ENCODE peak calls at places on chromosomes 16 and 17, in ten cellular contexts. T, Z, W, G, X, B, N, D, A and I are unnamed samples.

GRCh38 chr17:37507108-37507507 is 17.4 kb downstream of the DUSP14 start:
- DNase-seq in A (no peak), B (no peak), T (no peak), N (no peak), W (no peak), Z (no peak), X (no peak), G (no peak), D (no peak), I (no peak)

GRCh38 chr17:3039748-3040147 is 23.7 kb downstream of the OR1D5 start:
- DNase-seq in G (no peak), X (no peak), B (no peak), A (no peak), T (no peak), N (no peak), W (no peak), Z (no peak), D (no peak), I (no peak)

GRCh38 chr17:50361561-50362480 is 11.2 kb downstream of the MRPL27 start:
- DNase-seq in W (peak), G (peak), X (no peak), T (peak), A (peak), Z (peak), D (peak), N (no peak), B (peak), I (peak)

GRCh38 chr17:50151937-50152547 is 1.6 kb upstream of the PPP1R9B start:
- DNase-seq in W (peak), A (peak), X (no peak), G (peak), D (peak), T (peak), N (peak), Z (peak), B (peak), I (peak)

GRCh38 chr16:89545831-89546574 is 14.5 kb upstream of the RPL13 start:
- DNase-seq in G (no peak), N (no peak), A (no peak), B (peak), D (no peak), T (peak), X (no peak), W (no peak), Z (no peak), I (no peak)

GRCh38 chr16:57482845-57483545 is 3.3 kb downstream of the DOK4 start:
- DNase-seq in W (peak), G (no peak), D (no peak), X (no peak), N (no peak), Z (no peak), T (no peak), B (peak), A (no peak), I (no peak)

GRCh38 chr17:35889241-35889640 is 9.1 kb upstream of the CCL5 start:
- DNase-seq in N (no peak), X (no peak), Z (no peak), T (no peak), W (no peak), B (no peak), D (no peak), G (no peak), A (no peak), I (no peak)

GRCh38 chr17:34637041-34637547 is 57.7 kb downstream of the TMEM132E start:
- DNase-seq in A (no peak), Z (no peak), W (no peak), N (no peak), B (no peak), T (no peak), D (no peak), X (no peak), G (no peak), I (no peak)

GRCh38 chr17:79887451-79887991 is 48.3 kb upstream of the CBX4 start:
- DNase-seq in Z (no peak), W (no peak), B (no peak), T (no peak), G (no peak), X (no peak), N (no peak), A (no peak), D (no peak), I (no peak)

GRCh38 chr17:77269696-77270681 is 129.2 kb downstream of the SEC14L1 start:
- DNase-seq in W (peak), A (no peak), X (no peak), Z (no peak), N (no peak), D (no peak), T (no peak), G (no peak), B (no peak), I (no peak)

GRCh38 chr16:2004795-2005517 is 4.7 kb downstream of the ZNF598 start:
- DNase-seq in T (no peak), X (no peak), N (no peak), Z (no peak), G (no peak), A (no peak), W (peak), B (no peak), D (no peak), I (no peak)

GRCh38 chr17:7497228-7497627 is 13.1 kb downstream of the POLR2A start:
- DNase-seq in W (no peak), B (no peak), N (peak), D (no peak), X (no peak), G (no peak), Z (no peak), T (no peak), A (no peak), I (no peak)

GRCh38 chr17:74117087-74117486 is 86.4 kb upstream of the RPL38 start:
- DNase-seq in Z (no peak), N (no peak), B (no peak), D (no peak), W (no peak), A (no peak), T (no peak), G (no peak), X (no peak), I (no peak)

GRCh38 chr17:9274119-9274445 is 252.8 kb downstream of the NTN1 start:
- DNase-seq in B (no peak), D (no peak), G (no peak), X (no peak), W (no peak), T (no peak), Z (no peak), N (no peak), A (no peak), I (no peak)

GRCh38 chr16:70407811-70408274 is 31.1 kb downstream of the ST3GAL2 start:
- DNase-seq in Z (no peak), T (no peak), B (no peak), G (no peak), A (no peak), D (no peak), X (no peak), N (no peak), W (no peak), I (no peak)

GRCh38 chr16:75860654-75861053 is 134.4 kb upstream of the CPHXL start:
- DNase-seq in X (no peak), D (no peak), B (no peak), G (no peak), A (no peak), T (no peak), Z (no peak), W (no peak), N (no peak), I (peak)

GRCh38 chr17:42850964-42851363 is at the start of gene AOC3:
- DNase-seq in A (peak), N (peak), G (no peak), B (no peak), W (no peak), X (no peak), Z (no peak), D (no peak), T (peak), I (no peak)

GRCh38 chr17:80190716-80191115 is 20.9 kb downstream of the CARD14 start:
- DNase-seq in Z (no peak), T (no peak), G (no peak), W (no peak), A (no peak), X (no peak), D (no peak), B (no peak), N (no peak), I (no peak)

GRCh38 chr16:2337431-2338296 is 2.9 kb downstream of the ABCA3 start:
- DNase-seq in D (no peak), T (no peak), Z (no peak), G (no peak), N (no peak), W (no peak), A (peak), X (no peak), B (no peak), I (no peak)

GRCh38 chr17:57600092-57600491 is 145.0 kb downstream of the CCDC182 start:
- DNase-seq in Z (no peak), D (no peak), T (no peak), X (no peak), N (no peak), G (no peak), B (no peak), A (no peak), W (no peak), I (no peak)

GRCh38 chr16:69087161-69087581 is 18.3 kb upstream of the HAS3 start:
- DNase-seq in W (no peak), A (no peak), G (no peak), Z (no peak), T (no peak), X (no peak), N (no peak), D (no peak), B (no peak), I (no peak)

GRCh38 chr17:48590603-48591161 is 641 bp upstream of the HOXB3 start:
- DNase-seq in N (no peak), Z (no peak), D (no peak), W (no peak), X (no peak), T (no peak), G (no peak), A (no peak), B (no peak), I (no peak)

GRCh38 chr16:78984887-78985464 is 615.6 kb downstream of the MAF start:
- DNase-seq in B (no peak), W (peak), X (no peak), D (no peak), G (no peak), T (peak), N (no peak), A (no peak), Z (no peak), I (no peak)

GRCh38 chr17:64180089-64180488 is 50.1 kb upstream of the ERN1 start:
- DNase-seq in A (no peak), N (no peak), B (no peak), X (no peak), T (no peak), W (no peak), G (no peak), Z (no peak), D (no peak), I (no peak)

GRCh38 chr17:64178011-64178825 is 48.3 kb upstream of the ERN1 start:
- DNase-seq in W (no peak), B (peak), G (no peak), Z (no peak), D (no peak), T (peak), N (no peak), A (no peak), X (no peak), I (no peak)

GRCh38 chr17:64177346-64178010 is 47.5 kb upstream of the ERN1 start:
- DNase-seq in A (no peak), G (no peak), B (no peak), W (no peak), Z (no peak), N (no peak), T (no peak), D (no peak), X (no peak), I (no peak)

GRCh38 chr17:64182325-64183012 is 52.5 kb upstream of the ERN1 start:
- DNase-seq in G (no peak), W (no peak), Z (no peak), B (no peak), N (no peak), D (no peak), T (no peak), X (no peak), A (no peak), I (no peak)

DNA sequence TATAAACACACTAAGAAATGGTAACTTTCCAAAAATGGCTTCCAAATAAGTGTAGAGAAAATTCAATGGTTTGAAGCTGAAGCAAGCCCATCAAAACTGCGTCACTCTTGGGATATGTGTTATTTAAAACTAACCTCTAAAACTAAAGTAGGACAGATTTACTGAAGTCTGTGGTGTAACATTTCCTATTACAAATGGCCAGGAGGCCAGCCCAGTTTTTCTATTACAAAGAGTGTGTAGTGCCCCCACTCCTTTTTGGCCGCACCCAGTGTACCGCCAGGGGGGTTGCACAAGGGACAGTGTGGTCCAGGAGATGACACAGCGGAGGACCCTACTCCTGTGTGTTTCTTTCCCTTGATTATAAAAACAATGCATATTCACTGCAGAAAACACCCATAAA is 50.7 kb upstream of the ERN1 start:
- DNase-seq in D (no peak), G (no peak), B (no peak), W (no peak), A (no peak), X (no peak), T (no peak), N (no peak), Z (no peak), I (no peak)
- TF ChIP-seq CTCF in D (no peak), G (no peak), B (no peak), W (no peak), A (no peak), X (no peak), T (no peak), N (no peak), Z (no peak), I (no peak)

GRCh38 chr17:14737984-14738651 is 437.2 kb downstream of the HS3ST3B1 start:
- DNase-seq in Z (no peak), W (peak), B (peak), G (peak), X (peak), D (peak), T (peak), N (peak), A (no peak), I (peak)
- TF ChIP-seq CTCF in Z (no peak), W (peak), B (no peak), G (peak), X (peak), D (peak), T (peak), N (no peak), A (no peak), I (peak)

GRCh38 chr17:45660474-45660873 is 123.6 kb upstream of the CRHR1 start:
- DNase-seq in G (no peak), W (no peak), N (no peak), D (no peak), T (no peak), X (no peak), B (no peak), A (no peak), Z (peak), I (no peak)

GRCh38 chr17:45651145-45651713 is 132.9 kb upstream of the CRHR1 start:
- DNase-seq in B (no peak), T (no peak), A (no peak), G (no peak), Z (no peak), N (no peak), X (no peak), W (no peak), D (no peak), I (no peak)

GRCh38 chr17:45653616-45654015 is 130.5 kb upstream of the CRHR1 start:
- DNase-seq in D (no peak), N (no peak), W (no peak), X (no peak), Z (no peak), A (no peak), G (no peak), T (no peak), B (no peak), I (no peak)

GRCh38 chr17:45662432-45662831 is 121.7 kb upstream of the CRHR1 start:
- DNase-seq in D (no peak), T (no peak), B (no peak), Z (no peak), G (no peak), W (no peak), A (no peak), N (no peak), X (no peak), I (no peak)

DNA sequence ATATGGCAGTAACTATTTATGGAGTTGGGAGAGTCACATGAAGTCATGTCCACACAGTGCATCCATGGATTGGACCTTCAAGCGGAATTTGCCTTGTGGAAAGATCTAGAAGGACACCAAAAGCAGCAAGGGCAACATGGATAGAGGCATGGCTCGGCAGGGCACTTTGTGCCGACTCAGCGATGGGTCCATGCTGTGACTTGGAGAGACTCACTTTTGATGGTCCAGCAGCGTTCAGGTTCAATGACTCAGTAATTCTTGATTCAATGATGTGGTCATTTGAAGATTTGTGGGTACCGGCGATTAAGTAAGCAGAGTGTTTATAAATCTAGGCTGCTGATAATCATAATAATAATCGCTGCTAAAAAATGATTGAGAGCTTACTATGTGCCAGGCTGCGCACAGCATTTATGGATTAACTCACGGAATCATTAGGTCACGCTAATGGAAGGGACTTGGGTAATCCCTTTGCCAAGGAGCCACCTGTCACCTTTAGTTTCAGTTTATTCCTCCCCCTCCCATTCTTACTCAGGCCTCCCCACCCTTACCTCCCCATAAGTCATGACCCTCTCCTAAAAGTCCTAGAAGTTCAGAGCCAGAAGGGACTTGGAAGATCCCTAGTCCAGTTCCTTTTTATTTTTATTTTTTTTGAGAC is 127.5 kb upstream of the CRHR1 start:
- DNase-seq in T (no peak), D (no peak), Z (no peak), A (no peak), G (no peak), N (no peak), X (no peak), B (no peak), W (no peak), I (no peak)
- TF ChIP-seq CTCF in T (no peak), D (no peak), Z (no peak), A (no peak), G (no peak), N (no peak), X (no peak), B (no peak), W (no peak), I (no peak)

DNA sequence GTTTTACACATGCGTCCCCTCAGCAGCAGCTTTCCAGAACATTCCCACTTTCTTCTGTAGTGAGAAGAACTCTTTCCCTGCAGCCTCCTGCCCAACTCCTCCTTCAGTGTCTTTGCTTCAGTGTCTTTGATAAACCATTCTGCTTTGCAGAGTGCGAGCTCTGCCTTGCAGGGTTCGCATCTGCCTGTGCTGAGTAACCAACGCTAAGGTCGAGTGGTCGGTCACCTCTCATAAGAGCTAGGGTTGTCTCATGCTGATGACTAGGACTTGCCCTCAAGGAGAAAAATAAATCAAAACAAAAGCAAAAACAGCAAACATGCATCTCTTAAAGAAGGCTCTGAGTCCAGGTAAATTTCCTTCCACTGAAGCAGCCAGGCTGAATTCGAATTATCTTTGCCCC is 22.7 kb downstream of the MAPT start:
- DNase-seq in W (no peak), D (no peak), N (no peak), G (no peak), B (no peak), X (no peak), Z (no peak), T (no peak), A (no peak), I (no peak)
- TF ChIP-seq CTCF in W (no peak), D (no peak), N (no peak), G (no peak), B (no peak), X (no peak), Z (no peak), T (no peak), A (no peak), I (no peak)

GRCh38 chr16:85606920-85607319 is 6.2 kb upstream of the GSE1 start:
- DNase-seq in W (no peak), N (no peak), B (no peak), D (no peak), Z (no peak), G (no peak), X (no peak), A (no peak), T (no peak), I (no peak)

GRCh38 chr16:85605912-85606841 is 6.9 kb upstream of the GSE1 start:
- DNase-seq in T (no peak), X (no peak), N (no peak), A (no peak), D (no peak), W (no peak), Z (no peak), B (peak), G (no peak), I (no peak)

GRCh38 chr16:85608515-85608885 is 4.6 kb upstream of the GSE1 start:
- DNase-seq in B (peak), N (no peak), T (no peak), D (no peak), Z (no peak), W (no peak), X (no peak), G (no peak), A (no peak), I (no peak)

GRCh38 chr16:85607796-85608514 is 5.2 kb upstream of the GSE1 start:
- DNase-seq in B (no peak), T (no peak), D (no peak), Z (no peak), X (no peak), N (no peak), A (no peak), G (no peak), W (no peak), I (no peak)

GRCh38 chr16:85607331-85607765 is 5.8 kb upstream of the GSE1 start:
- DNase-seq in A (no peak), X (no peak), G (no peak), N (no peak), W (no peak), D (no peak), Z (peak), B (peak), T (no peak), I (no peak)
- TF ChIP-seq CTCF in A (no peak), X (no peak), G (no peak), N (no peak), W (no peak), D (no peak), Z (no peak), B (no peak), T (no peak), I (peak)

GRCh38 chr17:32483451-32484019 is 3.3 kb upstream of the CDK5R1 start:
- DNase-seq in A (peak), D (peak), T (peak), Z (peak), G (peak), B (peak), X (no peak), N (peak), W (peak), I (peak)
- TF ChIP-seq CTCF in A (peak), D (peak), T (peak), Z (no peak), G (peak), B (peak), X (peak), N (peak), W (peak), I (peak)

GRCh38 chr17:67546578-67547527 is 169.8 kb downstream of the PITPNC1 start:
- DNase-seq in B (peak), X (no peak), W (peak), A (no peak), T (peak), N (peak), D (no peak), Z (no peak), G (peak), I (peak)
- TF ChIP-seq CTCF in B (no peak), X (no peak), W (no peak), A (no peak), T (no peak), N (no peak), D (peak), Z (no peak), G (no peak), I (peak)